ENCODE peak calls at places on chromosome 7, in ten cellular contexts. D is OCI-LY7, X is Panc1, C is epithelial cell of prostate, N is iPS DF 6.9, V is brain microvascular endothelial cell, B is SJSA1, E is H9, W is adrenal gland, T is hepatocyte. K is an unnamed sample.
A peak's percentile ranks its signal among the peaks of the same experiment; 100 is the strongest.

GRCh38 chr7:100827330-100828226 is at the start of gene EPHB4:
- DNase-seq in T (peak; percentile 91), W (peak; percentile 93), B (peak; percentile 91), X (no peak), C (no peak), E (peak; percentile 94), D (no peak), N (no peak), V (peak; percentile 65), K (no peak)

GRCh38 chr7:73682745-73683055 is 553 bp downstream of the DNAJC30 start:
- DNase-seq in X (no peak), W (no peak), C (no peak), V (no peak), N (no peak), T (no peak), E (no peak), B (no peak), D (no peak), K (no peak)

GRCh38 chr7:15123901-15124300 is 221.3 kb upstream of the DGKB start:
- DNase-seq in V (no peak), X (no peak), W (no peak), D (no peak), B (no peak), C (no peak), N (no peak), E (no peak), T (no peak), K (no peak)

GRCh38 chr7:92837214-92837749 is 909 bp upstream of the CDK6 start:
- DNase-seq in T (no peak), D (no peak), E (no peak), X (no peak), C (no peak), V (no peak), N (no peak), B (no peak), W (no peak), K (no peak)

GRCh38 chr7:93890041-93890463 is 501 bp downstream of the TFPI2 start:
- DNase-seq in E (peak; percentile 68), C (peak; percentile 33), W (no peak), D (no peak), N (peak; percentile 41), T (peak; percentile 56), B (peak; percentile 45), X (no peak), V (peak; percentile 46), K (no peak)

GRCh38 chr7:91020611-91021385 is 243.4 kb upstream of the FZD1 start:
- DNase-seq in N (no peak), V (peak; percentile 11), C (no peak), E (no peak), B (no peak), W (no peak), T (no peak), D (no peak), X (no peak), K (no peak)

GRCh38 chr7:109376576-109376975 is 806.9 kb downstream of the DNAJB9 start:
- DNase-seq in T (no peak), N (no peak), E (no peak), B (no peak), D (no peak), V (no peak), W (no peak), X (no peak), C (no peak), K (no peak)

GRCh38 chr7:4916115-4916514 is 32.6 kb upstream of the RADIL start:
- DNase-seq in W (no peak), N (no peak), D (no peak), B (no peak), V (no peak), C (no peak), E (no peak), T (no peak), X (no peak), K (no peak)

GRCh38 chr7:129053938-129054437 is 923 bp downstream of the TNPO3 start:
- DNase-seq in B (no peak), D (no peak), X (peak; percentile 35), W (no peak), T (peak; percentile 42), C (no peak), E (no peak), N (no peak), V (no peak), K (no peak)

GRCh38 chr7:89623018-89623672 is 531.1 kb upstream of the STEAP1 start:
- DNase-seq in B (no peak), T (peak; percentile 58), D (peak; percentile 29), E (peak; percentile 36), V (peak; percentile 6), X (peak; percentile 32), N (peak; percentile 5), C (no peak), W (peak; percentile 56), K (no peak)

GRCh38 chr7:125675169-125675568 is 745.5 kb upstream of the POT1 start:
- DNase-seq in W (no peak), N (no peak), B (no peak), V (no peak), E (no peak), X (no peak), C (no peak), T (no peak), D (no peak), K (no peak)

GRCh38 chr7:105678811-105679495 is 97.7 kb upstream of the EFCAB10 start:
- DNase-seq in E (no peak), B (no peak), V (no peak), D (no peak), C (no peak), N (no peak), W (peak; percentile 81), T (no peak), X (no peak), K (peak; percentile 73)

GRCh38 chr7:42097756-42098155 is 139.3 kb downstream of the GLI3 start:
- DNase-seq in D (no peak), C (peak; percentile 92), W (no peak), N (no peak), E (no peak), T (peak; percentile 19), B (no peak), X (no peak), V (peak; percentile 87), K (no peak)

GRCh38 chr7:99139031-99139430 is 4.9 kb downstream of the SMURF1 start:
- DNase-seq in X (no peak), T (no peak), E (no peak), N (no peak), W (no peak), D (no peak), C (no peak), B (no peak), V (no peak), K (no peak)

GRCh38 chr7:29626730-29627129 is 63.1 kb downstream of the PRR15 start:
- DNase-seq in W (no peak), E (no peak), B (no peak), T (no peak), D (no peak), X (no peak), C (no peak), V (no peak), N (no peak), K (no peak)
- H3K27ac ChIP-seq in W (no peak overlapping the region), E (no peak overlapping the region), B (no peak overlapping the region), T (no peak overlapping the region), D (no peak overlapping the region), X (no peak overlapping the region), C (no peak overlapping the region), V (no peak overlapping the region), N (no peak overlapping the region), K (peak overlapping the region; percentile 54)

DNA sequence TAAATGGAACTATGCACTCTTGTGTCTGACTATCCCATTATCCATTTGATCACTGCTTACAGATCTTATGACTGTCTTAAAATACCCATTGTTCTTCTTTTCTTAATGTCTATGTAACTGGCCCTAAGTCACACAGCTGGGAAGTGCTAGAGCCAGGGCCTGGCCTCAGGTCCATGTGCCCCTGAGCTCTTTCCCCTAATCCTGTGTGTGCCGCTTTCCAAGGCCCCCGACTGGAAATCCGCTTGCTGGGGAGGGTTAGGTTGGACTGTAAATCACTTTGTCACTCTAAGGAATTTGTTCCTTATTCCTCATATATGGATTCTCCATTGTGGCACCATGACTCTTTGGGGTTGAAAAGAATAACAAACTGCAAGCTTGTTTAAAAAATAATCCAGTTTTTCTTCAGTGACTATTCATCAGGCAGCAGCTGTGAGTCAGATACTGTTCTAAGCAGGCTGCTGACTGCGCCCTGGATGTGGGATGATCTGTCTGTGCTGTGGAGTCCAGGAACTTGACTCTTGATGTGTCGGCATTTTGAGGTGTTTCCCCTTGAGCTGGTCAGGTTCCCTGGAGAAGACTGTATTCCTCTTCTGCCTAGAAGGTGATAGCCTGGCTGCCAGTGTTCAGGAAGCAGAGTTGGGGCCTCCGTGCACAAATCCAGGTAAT is 236.3 kb downstream of the SDK1 start:
- DNase-seq in T (peak; percentile 34), B (peak; percentile 57), C (peak; percentile 5), D (no peak), V (peak; percentile 66), W (no peak), X (no peak), N (no peak), E (no peak), K (no peak)
- H3K27ac ChIP-seq in T (no peak overlapping the region), B (peak overlapping the region; percentile 30), C (no peak overlapping the region), D (no peak overlapping the region), V (no peak overlapping the region), W (no peak overlapping the region), X (peak overlapping the region; percentile 7), N (no peak overlapping the region), E (no peak overlapping the region), K (no peak overlapping the region)

DNA sequence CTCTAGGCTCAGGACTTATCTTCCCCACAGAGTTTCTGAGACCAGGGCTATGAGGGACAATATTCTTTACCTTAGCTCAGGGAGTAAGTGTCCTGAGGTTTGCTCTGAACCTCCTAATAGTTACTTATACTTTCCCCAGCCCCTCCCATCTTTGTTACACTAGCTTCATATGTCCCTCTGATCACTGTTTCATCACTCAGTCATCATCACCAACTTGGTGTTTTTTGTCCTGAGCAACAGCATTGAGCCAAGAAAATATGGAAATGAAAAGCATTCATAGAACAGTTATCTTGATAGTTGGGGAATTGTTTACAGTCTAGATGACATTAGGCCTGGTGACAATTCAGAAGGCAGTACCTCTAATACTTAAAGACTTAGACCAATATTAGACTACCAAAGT is at the start of gene PRSS37:
- DNase-seq in N (no peak), X (no peak), C (no peak), W (no peak), E (no peak), B (no peak), T (no peak), V (no peak), D (no peak), K (no peak)
- H3K27ac ChIP-seq in N (no peak within 1 kb of the TSS), X (no peak within 1 kb of the TSS), C (no peak within 1 kb of the TSS), W (no peak within 1 kb of the TSS), E (no peak within 1 kb of the TSS), B (no peak within 1 kb of the TSS), T (no peak within 1 kb of the TSS), V (no peak within 1 kb of the TSS), D (no peak within 1 kb of the TSS), K (no peak within 1 kb of the TSS)

DNA sequence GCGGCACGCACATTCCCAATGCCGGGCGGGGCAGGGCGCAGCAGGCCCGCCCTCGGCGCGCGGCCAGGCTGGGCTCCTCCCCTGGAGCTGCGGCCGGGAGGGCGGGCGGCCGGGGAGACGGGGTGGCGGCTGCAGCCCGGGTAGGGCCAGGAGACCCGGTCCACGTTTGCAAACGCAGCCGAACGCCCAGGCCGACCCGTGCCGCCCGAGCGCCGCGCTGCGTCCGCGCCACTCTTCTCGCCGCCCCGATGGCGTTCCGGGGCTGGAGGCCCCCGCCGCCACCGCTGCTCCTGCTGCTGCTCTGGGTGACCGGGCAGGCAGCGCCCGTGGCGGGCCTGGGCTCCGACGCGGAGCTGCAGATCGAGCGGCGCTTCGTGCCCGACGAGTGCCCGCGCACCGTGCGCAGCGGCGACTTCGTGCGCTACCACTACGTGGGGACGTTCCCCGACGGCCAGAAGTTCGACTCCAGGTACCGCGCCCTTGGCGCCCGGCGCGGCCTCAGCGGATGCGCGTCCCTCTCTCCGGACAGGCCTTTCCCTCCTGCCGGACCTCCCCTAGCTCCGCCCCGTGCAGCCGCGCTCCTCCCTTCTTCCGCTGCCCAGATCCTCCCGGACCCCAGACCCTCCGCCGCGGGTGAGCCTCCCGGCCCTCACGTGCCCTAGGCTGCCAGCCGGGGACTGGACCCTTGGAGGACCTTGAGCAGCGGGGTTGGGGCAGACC is at the start of gene FKBP9:
- DNase-seq in W (peak; percentile 83), X (peak; percentile 42), D (no peak), T (peak; percentile 94), V (peak; percentile 53), B (peak; percentile 80), N (no peak), C (no peak), E (peak; percentile 89), K (peak; percentile 24)
- H3K27ac ChIP-seq in W (peak within 1 kb of the TSS; percentile 80), X (peak within 1 kb of the TSS; percentile 98), D (no peak within 1 kb of the TSS), T (peak within 1 kb of the TSS; percentile 96), V (peak within 1 kb of the TSS; percentile 78), B (peak within 1 kb of the TSS; percentile 76), N (no peak within 1 kb of the TSS), C (peak within 1 kb of the TSS; percentile 92), E (no peak within 1 kb of the TSS), K (peak within 1 kb of the TSS; percentile 86)

K was measured in caudate nucleus.